ENCODE peak calls at places on chromosomes 1 and 21, in eight cellular contexts. One of them, this sample, is unnamed.

GRCh38 chr1:89633745-89634625 is 1.1 kb downstream of the LRRC8C start:
- DNase-seq in stimulated activated CD4-positive, alpha-beta T cell treated with anti-CD3 and anti-CD28 coated beads, Interleukin-4, amount 100 ng/mL, for 1 hour: peak
- DNase-seq in GM03348: peak
- DNase-seq in activated T-cell treated with anti-CD3 and anti-CD28 coated beads for 1 hour: no peak
- DNase-seq in GM23248: peak
- DNase-seq in NCI-H187 treated with DMSO at 0.1 percent for 48 hours: no peak
- DNase-seq in ACHN: peak
- DNase-seq in G401: peak
- DNase-seq in this sample: peak

GRCh38 chr1:150171801-150172200 is 22.1 kb downstream of the PLEKHO1 start:
- DNase-seq in stimulated activated CD4-positive, alpha-beta T cell treated with anti-CD3 and anti-CD28 coated beads, Interleukin-4, amount 100 ng/mL, for 1 hour: no peak
- DNase-seq in GM03348: no peak
- DNase-seq in activated T-cell treated with anti-CD3 and anti-CD28 coated beads for 1 hour: no peak
- DNase-seq in GM23248: no peak
- DNase-seq in NCI-H187 treated with DMSO at 0.1 percent for 48 hours: no peak
- DNase-seq in ACHN: no peak
- DNase-seq in G401: no peak
- DNase-seq in this sample: no peak

GRCh38 chr1:53826367-53826766 is 11.7 kb downstream of the NDC1 start:
- DNase-seq in stimulated activated CD4-positive, alpha-beta T cell treated with anti-CD3 and anti-CD28 coated beads, Interleukin-4, amount 100 ng/mL, for 1 hour: no peak
- DNase-seq in GM03348: peak
- DNase-seq in activated T-cell treated with anti-CD3 and anti-CD28 coated beads for 1 hour: no peak
- DNase-seq in GM23248: peak
- DNase-seq in NCI-H187 treated with DMSO at 0.1 percent for 48 hours: no peak
- DNase-seq in ACHN: peak
- DNase-seq in G401: no peak
- DNase-seq in this sample: no peak

GRCh38 chr1:46830665-46831322 is 31.9 kb downstream of the CYP4B1 start:
- DNase-seq in stimulated activated CD4-positive, alpha-beta T cell treated with anti-CD3 and anti-CD28 coated beads, Interleukin-4, amount 100 ng/mL, for 1 hour: no peak
- DNase-seq in GM03348: no peak
- DNase-seq in activated T-cell treated with anti-CD3 and anti-CD28 coated beads for 1 hour: no peak
- DNase-seq in GM23248: no peak
- DNase-seq in NCI-H187 treated with DMSO at 0.1 percent for 48 hours: no peak
- DNase-seq in ACHN: no peak
- DNase-seq in G401: no peak
- DNase-seq in this sample: no peak

GRCh38 chr21:14722841-14723483 is 176.8 kb upstream of the SAMSN1 start:
- DNase-seq in stimulated activated CD4-positive, alpha-beta T cell treated with anti-CD3 and anti-CD28 coated beads, Interleukin-4, amount 100 ng/mL, for 1 hour: no peak
- DNase-seq in GM03348: no peak
- DNase-seq in activated T-cell treated with anti-CD3 and anti-CD28 coated beads for 1 hour: no peak
- DNase-seq in GM23248: no peak
- DNase-seq in NCI-H187 treated with DMSO at 0.1 percent for 48 hours: no peak
- DNase-seq in ACHN: no peak
- DNase-seq in G401: no peak
- DNase-seq in this sample: no peak

GRCh38 chr1:1080122-1080753 is 6.1 kb upstream of the RNF223 start:
- DNase-seq in stimulated activated CD4-positive, alpha-beta T cell treated with anti-CD3 and anti-CD28 coated beads, Interleukin-4, amount 100 ng/mL, for 1 hour: peak
- DNase-seq in GM03348: peak
- DNase-seq in activated T-cell treated with anti-CD3 and anti-CD28 coated beads for 1 hour: no peak
- DNase-seq in GM23248: peak
- DNase-seq in NCI-H187 treated with DMSO at 0.1 percent for 48 hours: no peak
- DNase-seq in ACHN: peak
- DNase-seq in G401: peak
- DNase-seq in this sample: peak

GRCh38 chr1:26112407-26112775 is 767 bp downstream of the PDIK1L start:
- DNase-seq in stimulated activated CD4-positive, alpha-beta T cell treated with anti-CD3 and anti-CD28 coated beads, Interleukin-4, amount 100 ng/mL, for 1 hour: no peak
- DNase-seq in GM03348: no peak
- DNase-seq in activated T-cell treated with anti-CD3 and anti-CD28 coated beads for 1 hour: no peak
- DNase-seq in GM23248: no peak
- DNase-seq in NCI-H187 treated with DMSO at 0.1 percent for 48 hours: no peak
- DNase-seq in ACHN: no peak
- DNase-seq in G401: no peak
- DNase-seq in this sample: no peak

GRCh38 chr1:209383907-209384709 is 199.4 kb upstream of the CAMK1G start:
- DNase-seq in stimulated activated CD4-positive, alpha-beta T cell treated with anti-CD3 and anti-CD28 coated beads, Interleukin-4, amount 100 ng/mL, for 1 hour: no peak
- DNase-seq in GM03348: no peak
- DNase-seq in activated T-cell treated with anti-CD3 and anti-CD28 coated beads for 1 hour: no peak
- DNase-seq in GM23248: no peak
- DNase-seq in NCI-H187 treated with DMSO at 0.1 percent for 48 hours: no peak
- DNase-seq in ACHN: no peak
- DNase-seq in G401: no peak
- DNase-seq in this sample: no peak

GRCh38 chr1:116586741-116587143 is 15.9 kb upstream of the CD58 start:
- DNase-seq in stimulated activated CD4-positive, alpha-beta T cell treated with anti-CD3 and anti-CD28 coated beads, Interleukin-4, amount 100 ng/mL, for 1 hour: no peak
- DNase-seq in GM03348: no peak
- DNase-seq in activated T-cell treated with anti-CD3 and anti-CD28 coated beads for 1 hour: no peak
- DNase-seq in GM23248: no peak
- DNase-seq in NCI-H187 treated with DMSO at 0.1 percent for 48 hours: no peak
- DNase-seq in ACHN: no peak
- DNase-seq in G401: no peak
- DNase-seq in this sample: no peak

GRCh38 chr1:234963904-234964702 is 164.5 kb downstream of the TOMM20 start:
- DNase-seq in stimulated activated CD4-positive, alpha-beta T cell treated with anti-CD3 and anti-CD28 coated beads, Interleukin-4, amount 100 ng/mL, for 1 hour: no peak
- DNase-seq in GM03348: no peak
- DNase-seq in activated T-cell treated with anti-CD3 and anti-CD28 coated beads for 1 hour: no peak
- DNase-seq in GM23248: no peak
- DNase-seq in NCI-H187 treated with DMSO at 0.1 percent for 48 hours: no peak
- DNase-seq in ACHN: no peak
- DNase-seq in G401: no peak
- DNase-seq in this sample: no peak

GRCh38 chr1:198113302-198113701 is 43.5 kb upstream of the NEK7 start:
- DNase-seq in stimulated activated CD4-positive, alpha-beta T cell treated with anti-CD3 and anti-CD28 coated beads, Interleukin-4, amount 100 ng/mL, for 1 hour: no peak
- DNase-seq in GM03348: peak
- DNase-seq in activated T-cell treated with anti-CD3 and anti-CD28 coated beads for 1 hour: no peak
- DNase-seq in GM23248: peak
- DNase-seq in NCI-H187 treated with DMSO at 0.1 percent for 48 hours: no peak
- DNase-seq in ACHN: no peak
- DNase-seq in G401: no peak
- DNase-seq in this sample: no peak

This sample was measured in activated naive CD4-positive, alpha-beta T cell treated with anti-CD3 and anti-CD28 coated beads, Interleukin-2, amount 50 U/mL, for 16 hours.